ENCODE peak calls at places on chromosomes 3 and 15, in nine cellular contexts. U is thoracic aorta; C is right cardiac atrium; O is activated naive CD4-positive, alpha-beta T cell; P is activated CD4-positive, alpha-beta T cell treated with anti-CD3 and anti-CD28 coated beads, Interleukin-2, amount 50 U/mL, for 24 hours; H is ELR; D is non-pigmented ciliary epithelial cell; V is stimulated activated CD8-positive, alpha-beta memory T cell treated with anti-CD3 and anti-CD28 coated beads, Interleukin-7, amount 100 ng/mL, for 24 hours; W is heart left ventricle. A is an unnamed sample.

GRCh38 chr15:34357653-34358052 is 9.3 kb downstream of the LPCAT4 start:
- DNase-seq in W (no peak), H (no peak), P (no peak), U (no peak), V (no peak), D (no peak), O (no peak), C (no peak), A (no peak)

GRCh38 chr3:15794842-15795562 is 2.8 kb downstream of the ANKRD28 start:
- DNase-seq in P (no peak), U (no peak), W (no peak), O (no peak), C (no peak), H (peak; percentile 44), D (no peak), V (no peak), A (no peak)

GRCh38 chr3:175274056-175274455 is 414.9 kb downstream of the NAALADL2 start:
- DNase-seq in P (no peak), O (no peak), V (no peak), H (no peak), W (no peak), U (no peak), D (no peak), C (no peak), A (no peak)

GRCh38 chr3:13702226-13702820 is 153.4 kb downstream of the FBLN2 start:
- DNase-seq in U (no peak), H (no peak), W (peak; percentile 3), P (no peak), C (no peak), D (no peak), O (no peak), V (no peak), A (no peak)

GRCh38 chr15:62726461-62726860 is 316.1 kb upstream of the TPM1 start:
- DNase-seq in V (no peak), D (no peak), H (no peak), U (no peak), W (no peak), P (no peak), C (no peak), O (no peak), A (no peak)

GRCh38 chr15:93413745-93414144 is 324.7 kb upstream of the RGMA start:
- DNase-seq in C (no peak), V (no peak), O (no peak), W (no peak), D (no peak), H (no peak), P (no peak), U (no peak), A (no peak)

GRCh38 chr15:69656271-69657030 is 203.8 kb downstream of the RPLP1 start:
- DNase-seq in U (no peak), W (no peak), V (no peak), D (no peak), P (no peak), H (no peak), C (no peak), O (no peak), A (no peak)

GRCh38 chr15:71051539-71051938 is 63.7 kb upstream of the THSD4 start:
- DNase-seq in D (no peak), V (no peak), C (peak; percentile 58), U (no peak), H (peak; percentile 54), W (peak; percentile 66), P (no peak), O (no peak), A (peak; percentile 30)

GRCh38 chr3:46656778-46657556 is 36.5 kb downstream of the ALS2CL start:
- DNase-seq in W (no peak), D (no peak), U (no peak), O (no peak), C (no peak), H (no peak), V (no peak), P (no peak), A (no peak)

GRCh38 chr3:127078626-127079025 is 95.7 kb downstream of the PLXNA1 start:
- DNase-seq in H (no peak), C (no peak), U (no peak), P (no peak), D (no peak), W (no peak), O (no peak), V (no peak), A (no peak)

GRCh38 chr3:127585163-127585812 is 5.2 kb downstream of the TPRA1 start:
- DNase-seq in C (no peak), W (no peak), O (no peak), P (no peak), V (no peak), D (no peak), U (no peak), H (peak; percentile 36), A (no peak)

GRCh38 chr3:52468336-52468735 is 12.9 kb downstream of the NISCH start:
- DNase-seq in O (no peak), H (no peak), D (no peak), W (no peak), U (no peak), P (no peak), C (peak; percentile 43), V (no peak), A (peak; percentile 26)

GRCh38 chr3:197595470-197596185 is 39.9 kb upstream of the BDH1 start:
- DNase-seq in V (no peak), H (no peak), U (no peak), D (no peak), O (no peak), W (no peak), C (no peak), P (no peak), A (no peak)

GRCh38 chr15:35349916-35350315 is 196.0 kb downstream of the DPH6 start:
- DNase-seq in H (no peak), O (no peak), U (no peak), V (no peak), W (no peak), D (no peak), P (no peak), C (no peak), A (no peak)

GRCh38 chr3:123535580-123535979 is 49.3 kb downstream of the HACD2 start:
- DNase-seq in W (no peak), D (no peak), P (no peak), O (no peak), C (no peak), H (peak; percentile 82), V (no peak), U (no peak), A (no peak)

GRCh38 chr3:62911531-62911930 is 36.3 kb upstream of the CADPS start:
- DNase-seq in P (no peak), V (no peak), O (no peak), C (no peak), D (no peak), U (no peak), H (no peak), W (no peak), A (no peak)

GRCh38 chr3:122247825-122248185 is 64.3 kb downstream of the CASR start:
- DNase-seq in C (no peak), D (no peak), V (no peak), W (no peak), O (no peak), H (no peak), P (no peak), U (no peak), A (no peak)

GRCh38 chr3:196969660-196970546 is 1.3 kb upstream of the PIGZ start:
- DNase-seq in C (peak; percentile 87), U (no peak), O (no peak), W (peak; percentile 58), V (no peak), P (peak; percentile 56), H (peak; percentile 67), D (no peak), A (peak; percentile 70)

GRCh38 chr3:53718462-53718861 is 127.8 kb downstream of the CHDH start:
- DNase-seq in H (no peak), C (no peak), P (no peak), D (no peak), V (no peak), O (no peak), U (no peak), W (no peak), A (no peak)

GRCh38 chr3:155995525-155996370 is 124.6 kb upstream of the KCNAB1 start:
- DNase-seq in V (no peak), W (no peak), D (peak; percentile 48), U (no peak), C (no peak), P (no peak), O (no peak), H (peak; percentile 69), A (no peak)

GRCh38 chr15:51077565-51078153 is 17.0 kb downstream of the TNFAIP8L3 start:
- DNase-seq in C (peak; percentile 92), U (no peak), V (peak; percentile 33), D (peak; percentile 20), W (peak; percentile 73), H (peak; percentile 86), O (no peak), P (no peak), A (peak; percentile 81)

GRCh38 chr3:12990306-12990705 is 82.9 kb downstream of the IQSEC1 start:
- DNase-seq in P (no peak), O (no peak), W (no peak), U (no peak), C (no peak), V (no peak), D (no peak), H (peak; percentile 48), A (no peak)

GRCh38 chr3:194138732-194139084 is 2.8 kb downstream of the HES1 start:
- DNase-seq in V (no peak), U (no peak), P (no peak), C (no peak), W (no peak), H (peak; percentile 40), O (no peak), D (no peak), A (no peak)

GRCh38 chr3:71576966-71577459 is 6.5 kb downstream of the FOXP1 start:
- DNase-seq in U (no peak), C (no peak), O (no peak), D (no peak), W (no peak), P (no peak), V (no peak), H (no peak), A (no peak)

GRCh38 chr3:75294124-75294523 is 370.0 kb upstream of the FRG2C start:
- DNase-seq in U (no peak), V (no peak), D (no peak), C (peak; percentile 71), H (peak; percentile 13), P (no peak), O (no peak), W (peak; percentile 42), A (peak; percentile 51)

GRCh38 chr15:90471126-90471525 is 58.6 kb upstream of the CRTC3 start:
- DNase-seq in V (no peak), C (no peak), W (no peak), U (no peak), O (no peak), D (no peak), P (no peak), H (no peak), A (no peak)

GRCh38 chr3:175082631-175083030 is 223.5 kb downstream of the NAALADL2 start:
- DNase-seq in C (no peak), U (no peak), O (no peak), V (no peak), W (no peak), P (no peak), H (no peak), D (no peak), A (no peak)

GRCh38 chr15:28002136-28002861 is 96.8 kb downstream of the OCA2 start:
- DNase-seq in V (no peak), H (no peak), W (no peak), P (no peak), C (no peak), O (no peak), U (no peak), D (no peak), A (no peak)

GRCh38 chr15:68635142-68635541 is 56.3 kb downstream of the CORO2B start:
- DNase-seq in V (no peak), C (peak; percentile 78), D (no peak), W (peak; percentile 50), P (no peak), H (no peak), O (no peak), U (no peak), A (no peak)

GRCh38 chr3:50298836-50299637 is at the start of the genes HYAL3 and NAA80:
- DNase-seq in P (peak; percentile 96), C (peak; percentile 100), O (peak; percentile 96), H (peak; percentile 99), V (peak; percentile 98), D (peak; percentile 98), U (peak; percentile 99), W (peak; percentile 99), A (peak; percentile 99)

GRCh38 chr3:71201939-71202338 is 381.6 kb downstream of the FOXP1 start:
- DNase-seq in U (peak; percentile 52), W (peak; percentile 65), V (no peak), O (no peak), P (no peak), C (peak; percentile 93), H (no peak), D (peak; percentile 27), A (peak; percentile 80)